ENCODE peak calls at places on chromosomes 7 and 10, in six cellular contexts. E, Z, C, D, J and B are unnamed samples.

GRCh38 chr7:147923841-147924240 is 666.7 kb upstream of the C7orf33 start:
- DNase-seq in E (no peak), Z (no peak), C (no peak), D (no peak), J (no peak), B (no peak)

GRCh38 chr7:157394246-157395191 is 57.7 kb downstream of the DNAJB6 start:
- DNase-seq in E (no peak), Z (no peak), C (no peak), D (no peak), J (no peak), B (no peak)

GRCh38 chr10:52213511-52213831 is 100.6 kb upstream of the DKK1 start:
- DNase-seq in E (no peak), Z (no peak), C (peak), D (no peak), J (no peak), B (no peak)

GRCh38 chr10:112314822-112315474 is 31.7 kb downstream of the TECTB start:
- DNase-seq in E (peak), Z (peak), C (peak), D (peak), J (peak), B (peak)

GRCh38 chr10:100346351-100346764 is 675 bp upstream of the SCD start:
- DNase-seq in E (peak), Z (peak), C (peak), D (peak), J (peak), B (peak)

GRCh38 chr7:33539198-33539597 is 366.1 kb upstream of the BMPER start:
- DNase-seq in E (no peak), Z (no peak), C (no peak), D (no peak), J (no peak), B (no peak)

GRCh38 chr7:42332605-42333222 is 95.7 kb upstream of the GLI3 start:
- DNase-seq in E (no peak), Z (no peak), C (no peak), D (no peak), J (no peak), B (no peak)

GRCh38 chr7:129958643-129959479 is 6.1 kb upstream of the UBE2H start:
- DNase-seq in E (no peak), Z (peak), C (peak), D (no peak), J (no peak), B (no peak)

GRCh38 chr10:30454744-30455498 is 20.9 kb downstream of the MAP3K8 start:
- DNase-seq in E (no peak), Z (no peak), C (no peak), D (no peak), J (no peak), B (no peak)

GRCh38 chr7:97871659-97872024 is 566 bp downstream of the ASNS start:
- DNase-seq in E (no peak), Z (no peak), C (peak), D (no peak), J (no peak), B (peak)

GRCh38 chr10:81027223-81027622 is 489.5 kb downstream of the SH2D4B start:
- DNase-seq in E (no peak), Z (no peak), C (no peak), D (no peak), J (no peak), B (no peak)

GRCh38 chr7:89958525-89959068 is 195.7 kb upstream of the STEAP1 start:
- DNase-seq in E (no peak), Z (no peak), C (no peak), D (no peak), J (no peak), B (no peak)

GRCh38 chr7:42407828-42408227 is 170.8 kb upstream of the GLI3 start:
- DNase-seq in E (no peak), Z (no peak), C (no peak), D (no peak), J (no peak), B (no peak)

GRCh38 chr7:150937848-150938561 is 40.1 kb downstream of the KCNH2 start:
- DNase-seq in E (no peak), Z (no peak), C (no peak), D (no peak), J (peak), B (no peak)

GRCh38 chr10:88687853-88688467 is 18.1 kb upstream of the LIPK start:
- DNase-seq in E (no peak), Z (peak), C (peak), D (no peak), J (no peak), B (no peak)

GRCh38 chr7:15439853-15440252 is 122.0 kb downstream of the AGMO start:
- DNase-seq in E (no peak), Z (no peak), C (no peak), D (no peak), J (no peak), B (no peak)

GRCh38 chr7:21355406-21355874 is 72.4 kb upstream of the SP4 start:
- DNase-seq in E (no peak), Z (no peak), C (no peak), D (no peak), J (no peak), B (no peak)

GRCh38 chr10:55793024-55793423 is 568.0 kb downstream of the ZWINT start:
- DNase-seq in E (no peak), Z (no peak), C (no peak), D (no peak), J (no peak), B (no peak)

GRCh38 chr10:4450981-4451501 is 375.0 kb upstream of the AKR1E2 start:
- DNase-seq in E (no peak), Z (no peak), C (no peak), D (no peak), J (no peak), B (no peak)

GRCh38 chr7:77985974-77986339 is 187.4 kb downstream of the PHTF2 start:
- DNase-seq in E (no peak), Z (no peak), C (no peak), D (no peak), J (no peak), B (no peak)

GRCh38 chr10:113007821-113008220 is 57.8 kb downstream of the TCF7L2 start:
- DNase-seq in E (no peak), Z (no peak), C (no peak), D (no peak), J (no peak), B (no peak)

GRCh38 chr10:74810087-74810486 is 16.3 kb upstream of the KAT6B start:
- DNase-seq in E (no peak), Z (no peak), C (no peak), D (no peak), J (no peak), B (no peak)

GRCh38 chr7:73974948-73975926 is 52.7 kb upstream of the ELN start:
- DNase-seq in E (peak), Z (no peak), C (no peak), D (no peak), J (no peak), B (no peak)

GRCh38 chr7:106289848-106290247 is 5.1 kb upstream of the NAMPT start:
- DNase-seq in E (no peak), Z (no peak), C (no peak), D (no peak), J (no peak), B (no peak)

GRCh38 chr10:16867556-16867955 is 50.3 kb upstream of the RSU1 start:
- DNase-seq in E (no peak), Z (no peak), C (no peak), D (no peak), J (no peak), B (peak)

GRCh38 chr10:114179747-114180146 is 594 bp downstream of the TDRD1 start:
- DNase-seq in E (no peak), Z (no peak), C (no peak), D (no peak), J (no peak), B (no peak)

GRCh38 chr10:107264742-107265141 is 100.2 kb upstream of the SORCS1 start:
- DNase-seq in E (no peak), Z (no peak), C (peak), D (no peak), J (no peak), B (no peak)

GRCh38 chr7:111290982-111291381 is 200.1 kb downstream of the LRRN3 start:
- DNase-seq in E (no peak), Z (no peak), C (no peak), D (no peak), J (no peak), B (no peak)

GRCh38 chr7:69429817-69430501 is 168.3 kb upstream of the AUTS2 start:
- DNase-seq in E (peak), Z (no peak), C (no peak), D (no peak), J (no peak), B (no peak)

GRCh38 chr10:127207081-127207480 is 10.7 kb upstream of the INSYN2A start:
- DNase-seq in E (no peak), Z (no peak), C (no peak), D (no peak), J (no peak), B (no peak)

GRCh38 chr7:42046483-42046882 is 190.5 kb downstream of the GLI3 start:
- DNase-seq in E (no peak), Z (no peak), C (no peak), D (no peak), J (no peak), B (no peak)

GRCh38 chr10:96457341-96457740 is 56.4 kb downstream of the TLL2 start:
- DNase-seq in E (no peak), Z (no peak), C (no peak), D (no peak), J (no peak), B (no peak)

GRCh38 chr10:29962451-29962850 is 96.9 kb downstream of the JCAD start:
- DNase-seq in E (no peak), Z (no peak), C (no peak), D (no peak), J (no peak), B (no peak)

GRCh38 chr10:126749030-126749655 is 78.7 kb upstream of the C10orf90 start:
- DNase-seq in E (peak), Z (peak), C (peak), D (no peak), J (peak), B (peak)